ENCODE peak calls at places on chromosomes 3 and 15, in nine cellular contexts. C is NB4, F is left ventricle myocardium inferior, P is cardiac muscle cell, S is type B pancreatic cell, H is B cell, Z is HEK293T, T is NCI-H460, M is endothelial cell of umbilical vein. V is an unnamed sample.

GRCh38 chr3:10763248-10763620 is 52.8 kb upstream of the SLC6A11 start:
- DNase-seq in C (no peak), F (no peak), P (no peak), S (no peak), H (no peak), Z (no peak), T (no peak), M (no peak), V (no peak)

GRCh38 chr3:134255399-134255798 is 4.7 kb upstream of the RYK start:
- DNase-seq in C (peak), F (no peak), P (no peak), S (no peak), H (peak), Z (no peak), T (no peak), M (no peak), V (no peak)

GRCh38 chr3:87053548-87053947 is 62.6 kb upstream of the VGLL3 start:
- DNase-seq in C (no peak), F (no peak), P (peak), S (no peak), H (no peak), Z (no peak), T (no peak), M (no peak), V (no peak)

GRCh38 chr3:12716605-12717121 is 42.4 kb downstream of the TMEM40 start:
- DNase-seq in C (no peak), F (no peak), P (peak), S (no peak), H (no peak), Z (no peak), T (no peak), M (peak), V (no peak)

GRCh38 chr15:68227806-68228142 is 1.8 kb downstream of the CLN6 start:
- DNase-seq in C (no peak), F (no peak), P (no peak), S (peak), H (no peak), Z (peak), T (no peak), M (no peak), V (no peak)

GRCh38 chr3:173650596-173650995 is 253.1 kb downstream of the NLGN1 start:
- DNase-seq in C (no peak), F (no peak), P (no peak), S (no peak), H (no peak), Z (no peak), T (no peak), M (no peak), V (no peak)

GRCh38 chr15:58387130-58387529 is 44.7 kb upstream of the LIPC start:
- DNase-seq in C (no peak), F (no peak), P (peak), S (no peak), H (no peak), Z (no peak), T (no peak), M (no peak), V (no peak)

GRCh38 chr3:99439892-99440291 is 198.5 kb upstream of the COL8A1 start:
- DNase-seq in C (no peak), F (no peak), P (peak), S (no peak), H (no peak), Z (no peak), T (no peak), M (no peak), V (no peak)

GRCh38 chr3:29903600-29903999 is 622.7 kb downstream of the RBMS3 start:
- DNase-seq in C (no peak), F (no peak), P (no peak), S (no peak), H (no peak), Z (no peak), T (no peak), M (no peak), V (no peak)

GRCh38 chr3:52849656-52850055 is 14.8 kb upstream of the MUSTN1 start:
- DNase-seq in C (no peak), F (no peak), P (no peak), S (no peak), H (no peak), Z (no peak), T (no peak), M (no peak), V (no peak)

GRCh38 chr3:178001670-178002101 is 534.5 kb upstream of the KCNMB2 start:
- DNase-seq in C (peak), F (no peak), P (peak), S (no peak), H (no peak), Z (no peak), T (no peak), M (no peak), V (no peak)

GRCh38 chr15:88255496-88256171 is 905 bp downstream of the NTRK3 start:
- DNase-seq in C (no peak), F (no peak), P (peak), S (no peak), H (no peak), Z (peak), T (peak), M (peak), V (no peak)

GRCh38 chr15:77083381-77084160 is 12.7 kb upstream of the TSPAN3 start:
- DNase-seq in C (peak), F (peak), P (peak), S (no peak), H (peak), Z (peak), T (peak), M (peak), V (no peak)

GRCh38 chr15:34583399-34584320 is at the start of gene GOLGA8B:
- DNase-seq in C (peak), F (peak), P (peak), S (peak), H (peak), Z (peak), T (peak), M (peak), V (no peak)

GRCh38 chr3:125042725-125043406 is 12.9 kb downstream of the HEG1 start:
- DNase-seq in C (no peak), F (peak), P (peak), S (no peak), H (no peak), Z (no peak), T (no peak), M (peak), V (no peak)

GRCh38 chr15:38072507-38073277 is 138.3 kb downstream of the TMCO5A start:
- DNase-seq in C (peak), F (peak), P (peak), S (peak), H (peak), Z (peak), T (peak), M (peak), V (no peak)

GRCh38 chr3:2856062-2856792 is 253.9 kb downstream of the IL5RA start:
- DNase-seq in C (no peak), F (no peak), P (no peak), S (no peak), H (no peak), Z (no peak), T (no peak), M (no peak), V (no peak)

GRCh38 chr15:40256642-40257235 is 17.9 kb downstream of the PAK6 start:
- DNase-seq in C (no peak), F (no peak), P (peak), S (no peak), H (no peak), Z (no peak), T (no peak), M (no peak), V (no peak)

GRCh38 chr3:183824761-183825379 is 507 bp downstream of the MAP6D1 start:
- DNase-seq in C (peak), F (no peak), P (peak), S (peak), H (peak), Z (peak), T (no peak), M (peak), V (no peak)

GRCh38 chr3:128432898-128433629 is 33.6 kb downstream of the DNAJB8 start:
- DNase-seq in C (peak), F (no peak), P (no peak), S (no peak), H (no peak), Z (no peak), T (no peak), M (no peak), V (no peak)

GRCh38 chr15:41523097-41523496 is 9.5 kb upstream of the LTK start:
- DNase-seq in C (no peak), F (no peak), P (no peak), S (no peak), H (no peak), Z (no peak), T (no peak), M (no peak), V (no peak)

GRCh38 chr15:36773698-36774097 is 194.3 kb downstream of the CDIN1 start:
- DNase-seq in C (no peak), F (no peak), P (no peak), S (no peak), H (no peak), Z (no peak), T (no peak), M (no peak), V (no peak)

GRCh38 chr3:94946683-94947082 is 883.8 kb downstream of the NSUN3 start:
- DNase-seq in C (no peak), F (no peak), P (no peak), S (no peak), H (no peak), Z (no peak), T (no peak), M (no peak), V (no peak)